ENCODE peak calls at places on chromosome 15, in ten cellular contexts. H is breast epithelium, V is stomach, Q is lower leg skin, L is NB4, D is uterus, S is upper lobe of left lung, T is body of pancreas, M is transverse colon, R is endothelial cell of umbilical vein. G is an unnamed sample.

GRCh38 chr15:61951949-61952348 is 108.3 kb downstream of the VPS13C start:
- DNase-seq in H (no peak), V (peak), Q (no peak), L (no peak), D (no peak), S (no peak), T (peak), M (no peak), R (peak), G (no peak)

GRCh38 chr15:46956456-46956855 is 760.8 kb upstream of the SEMA6D start:
- DNase-seq in H (no peak), V (no peak), Q (no peak), L (no peak), D (no peak), S (no peak), T (no peak), M (no peak), R (no peak), G (no peak)

GRCh38 chr15:69450968-69451695 is 1.5 kb upstream of the RPLP1 start:
- DNase-seq in H (no peak), V (no peak), Q (peak), L (peak), D (no peak), S (no peak), T (no peak), M (no peak), R (no peak), G (no peak)

GRCh38 chr15:89172921-89173320 is 48.5 kb downstream of the RLBP1 start:
- DNase-seq in H (no peak), V (no peak), Q (no peak), L (no peak), D (no peak), S (no peak), T (no peak), M (no peak), R (no peak), G (no peak)

GRCh38 chr15:100727291-100727851 is 125.0 kb downstream of the ASB7 start:
- DNase-seq in H (peak), V (no peak), Q (peak), L (peak), D (peak), S (no peak), T (no peak), M (no peak), R (no peak), G (no peak)

GRCh38 chr15:84894743-84895425 is 10.4 kb downstream of the SLC28A1 start:
- DNase-seq in H (no peak), V (no peak), Q (no peak), L (no peak), D (no peak), S (peak), T (no peak), M (no peak), R (no peak), G (no peak)

GRCh38 chr15:29921130-29921601 is 98.9 kb upstream of the TJP1 start:
- DNase-seq in H (no peak), V (no peak), Q (no peak), L (no peak), D (no peak), S (no peak), T (peak), M (no peak), R (no peak), G (no peak)

GRCh38 chr15:34721802-34722795 is 32.7 kb downstream of the GJD2 start:
- DNase-seq in H (no peak), V (no peak), Q (peak), L (no peak), D (peak), S (peak), T (peak), M (no peak), R (peak), G (no peak)

GRCh38 chr15:88802991-88803240 is 320 bp upstream of the ACAN start:
- DNase-seq in H (no peak), V (no peak), Q (peak), L (no peak), D (no peak), S (peak), T (no peak), M (no peak), R (no peak), G (no peak)

GRCh38 chr15:38912067-38912466 is 347.5 kb upstream of the RASGRP1 start:
- DNase-seq in H (no peak), V (no peak), Q (no peak), L (no peak), D (no peak), S (no peak), T (no peak), M (no peak), R (peak), G (no peak)

GRCh38 chr15:52783191-52783829 is 6.8 kb downstream of the ONECUT1 start:
- DNase-seq in H (no peak), V (no peak), Q (peak), L (no peak), D (no peak), S (peak), T (peak), M (no peak), R (peak), G (no peak)

GRCh38 chr15:100995471-100996430 is 76.6 kb downstream of the LRRK1 start:
- DNase-seq in H (no peak), V (no peak), Q (no peak), L (no peak), D (no peak), S (no peak), T (no peak), M (no peak), R (no peak), G (no peak)

GRCh38 chr15:86691091-86691490 is 611.4 kb downstream of the AGBL1 start:
- DNase-seq in H (no peak), V (no peak), Q (no peak), L (peak), D (no peak), S (no peak), T (no peak), M (no peak), R (no peak), G (no peak)

GRCh38 chr15:46091860-46092450 is 457.1 kb downstream of the SQOR start:
- DNase-seq in H (no peak), V (no peak), Q (no peak), L (peak), D (no peak), S (peak), T (peak), M (peak), R (peak), G (no peak)

GRCh38 chr15:78937132-78937739 is 7.6 kb downstream of the CTSH start:
- DNase-seq in H (no peak), V (no peak), Q (no peak), L (peak), D (peak), S (no peak), T (peak), M (no peak), R (peak), G (peak)

GRCh38 chr15:67832965-67833503 is 6.8 kb downstream of the RNU6-1 start:
- DNase-seq in H (no peak), V (no peak), Q (no peak), L (no peak), D (no peak), S (no peak), T (no peak), M (no peak), R (no peak), G (no peak)

GRCh38 chr15:60961541-60961940 is 267.6 kb downstream of the RORA start:
- DNase-seq in H (no peak), V (no peak), Q (no peak), L (no peak), D (no peak), S (no peak), T (no peak), M (no peak), R (peak), G (no peak)

GRCh38 chr15:85421116-85421925 is 40.9 kb downstream of the AKAP13 start:
- DNase-seq in H (no peak), V (no peak), Q (no peak), L (no peak), D (no peak), S (peak), T (no peak), M (no peak), R (peak), G (no peak)

GRCh38 chr15:99955532-99955931 is 222.3 kb upstream of the LYSMD4 start:
- DNase-seq in H (peak), V (no peak), Q (peak), L (no peak), D (peak), S (no peak), T (no peak), M (no peak), R (no peak), G (peak)

GRCh38 chr15:25892126-25892525 is 29.0 kb upstream of the ATP10A start:
- DNase-seq in H (peak), V (no peak), Q (no peak), L (no peak), D (no peak), S (no peak), T (no peak), M (no peak), R (no peak), G (no peak)

GRCh38 chr15:26421065-26421464 is 351.8 kb downstream of the GABRB3 start:
- DNase-seq in H (no peak), V (no peak), Q (no peak), L (no peak), D (no peak), S (no peak), T (no peak), M (no peak), R (no peak), G (no peak)

GRCh38 chr15:20643024-20643770 is 101.6 kb upstream of the GOLGA6L6 start:
- DNase-seq in H (no peak), V (no peak), Q (peak), L (no peak), D (no peak), S (no peak), T (no peak), M (no peak), R (no peak), G (no peak)

GRCh38 chr15:65521355-65521754 is 3.9 kb upstream of the DPP8 start:
- DNase-seq in H (no peak), V (no peak), Q (no peak), L (no peak), D (no peak), S (no peak), T (no peak), M (no peak), R (no peak), G (no peak)

GRCh38 chr15:45862034-45862433 is 227.2 kb downstream of the SQOR start:
- DNase-seq in H (no peak), V (no peak), Q (no peak), L (no peak), D (no peak), S (no peak), T (no peak), M (no peak), R (no peak), G (no peak)

GRCh38 chr15:76335129-76335850 is 1.3 kb upstream of the ISL2 start:
- DNase-seq in H (no peak), V (no peak), Q (peak), L (no peak), D (no peak), S (peak), T (no peak), M (no peak), R (no peak), G (no peak)

GRCh38 chr15:65083262-65083701 is 6.7 kb downstream of the KBTBD13 start:
- DNase-seq in H (no peak), V (no peak), Q (no peak), L (no peak), D (peak), S (no peak), T (no peak), M (no peak), R (no peak), G (no peak)

GRCh38 chr15:90291679-90292356 is 26.3 kb downstream of the NGRN start:
- DNase-seq in H (no peak), V (peak), Q (no peak), L (peak), D (no peak), S (no peak), T (peak), M (peak), R (no peak), G (no peak)

GRCh38 chr15:49815937-49816336 is 195.1 kb downstream of the DTWD1 start:
- DNase-seq in H (no peak), V (no peak), Q (no peak), L (peak), D (peak), S (no peak), T (no peak), M (no peak), R (no peak), G (no peak)

GRCh38 chr15:78904599-78905358 is 32.1 kb downstream of the MORF4L1 start:
- DNase-seq in H (no peak), V (no peak), Q (no peak), L (no peak), D (no peak), S (no peak), T (no peak), M (no peak), R (no peak), G (no peak)

GRCh38 chr15:48331796-48332641 is 790 bp downstream of the DUT start:
- DNase-seq in H (peak), V (peak), Q (peak), L (peak), D (peak), S (peak), T (peak), M (peak), R (no peak), G (peak)

GRCh38 chr15:40873625-40874561 is at the start of gene RHOV:
- DNase-seq in H (peak), V (peak), Q (peak), L (peak), D (no peak), S (peak), T (peak), M (peak), R (peak), G (peak)
- TF ChIP-seq CTCF in H (peak), V (peak), Q (no peak), L (peak), D (no peak), S (peak), T (peak), M (peak), R (peak), G (no peak)

DNA sequence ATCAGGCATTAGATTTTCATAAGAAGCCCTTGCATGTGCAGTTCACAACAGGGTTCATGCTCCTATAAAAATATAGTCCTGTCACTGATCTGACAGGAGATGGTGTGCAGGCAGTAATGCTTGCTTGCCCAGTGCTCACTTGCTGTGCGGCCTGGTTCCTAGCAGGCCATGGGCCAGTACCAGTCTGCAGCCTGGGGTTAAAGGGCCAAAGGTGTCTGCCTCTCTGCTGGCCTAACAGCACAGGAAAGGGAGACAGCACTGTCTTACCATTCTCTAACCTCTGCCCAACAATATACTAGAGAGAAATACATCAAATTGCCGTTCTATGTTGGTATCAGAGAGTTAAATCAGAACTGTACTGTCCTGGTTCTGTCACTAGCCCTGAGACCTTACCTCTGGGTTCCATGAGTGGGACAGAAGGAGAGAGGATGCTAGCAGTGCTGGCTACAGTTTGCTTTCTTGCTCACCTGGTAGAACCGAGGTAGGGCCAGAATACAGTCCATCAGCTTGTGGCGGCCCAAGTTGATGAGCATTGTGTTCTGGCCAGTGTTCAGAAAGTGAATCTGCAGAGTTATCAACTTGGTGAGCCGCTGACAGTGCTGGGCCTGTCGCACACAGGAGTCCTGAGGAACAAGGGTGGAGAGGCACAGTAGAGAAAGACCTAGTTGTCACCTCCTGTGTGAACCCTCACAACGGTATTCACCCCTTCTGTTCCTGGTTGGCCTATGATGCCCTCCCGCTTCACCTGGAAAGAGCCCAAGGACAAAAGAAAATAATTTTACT is 28.6 kb downstream of the EIF3J start:
- DNase-seq in H (no peak), V (no peak), Q (no peak), L (no peak), D (no peak), S (no peak), T (no peak), M (no peak), R (no peak), G (no peak)
- TF ChIP-seq POLR2A in H (no peak), V (no peak), Q (no peak), L (peak), D (no peak), S (no peak), T (no peak), M (no peak), R (no peak), G (no peak)

GRCh38 chr15:71752604-71753289 is 57.6 kb upstream of the NR2E3 start:
- DNase-seq in H (no peak), V (no peak), Q (no peak), L (peak), D (no peak), S (no peak), T (peak), M (peak), R (peak), G (no peak)
- TF ChIP-seq CTCF in H (no peak), V (peak), Q (no peak), L (peak), D (peak), S (peak), T (peak), M (peak), R (peak), G (no peak)

GRCh38 chr15:72379856-72380255 is 4.0 kb upstream of the HEXA start:
- DNase-seq in H (no peak), V (no peak), Q (no peak), L (no peak), D (no peak), S (no peak), T (no peak), M (no peak), R (peak), G (no peak)

GRCh38 chr15:72375501-72375845 is 341 bp downstream of the HEXA start:
- DNase-seq in H (no peak), V (peak), Q (peak), L (peak), D (no peak), S (no peak), T (peak), M (peak), R (no peak), G (no peak)

GRCh38 chr15:72380743-72381142 is 4.9 kb upstream of the HEXA start:
- DNase-seq in H (no peak), V (no peak), Q (no peak), L (no peak), D (no peak), S (no peak), T (no peak), M (no peak), R (no peak), G (no peak)

GRCh38 chr15:72375846-72376581 is at the start of gene HEXA:
- DNase-seq in H (peak), V (peak), Q (peak), L (peak), D (peak), S (peak), T (peak), M (peak), R (peak), G (peak)
- TF ChIP-seq POLR2A in H (peak), V (no peak), Q (no peak), L (peak), D (peak), S (peak), T (peak), M (peak), R (peak), G (peak)

GRCh38 chr15:40984963-40985362 is 31.7 kb downstream of the CHAC1 start:
- DNase-seq in H (no peak), V (no peak), Q (peak), L (no peak), D (no peak), S (no peak), T (no peak), M (no peak), R (no peak), G (no peak)

GRCh38 chr15:40984406-40984805 is 31.1 kb downstream of the CHAC1 start:
- DNase-seq in H (no peak), V (no peak), Q (peak), L (no peak), D (no peak), S (no peak), T (no peak), M (no peak), R (no peak), G (no peak)

GRCh38 chr15:40985541-40986330 is 32.5 kb downstream of the CHAC1 start:
- DNase-seq in H (no peak), V (no peak), Q (peak), L (no peak), D (no peak), S (no peak), T (no peak), M (no peak), R (no peak), G (no peak)

GRCh38 chr15:40981186-40981585 is 27.9 kb downstream of the CHAC1 start:
- DNase-seq in H (no peak), V (no peak), Q (peak), L (no peak), D (no peak), S (no peak), T (no peak), M (no peak), R (peak), G (no peak)

GRCh38 chr15:40982855-40983254 is 29.6 kb downstream of the CHAC1 start:
- DNase-seq in H (no peak), V (no peak), Q (peak), L (no peak), D (peak), S (peak), T (no peak), M (no peak), R (peak), G (no peak)
- TF ChIP-seq CTCF in H (no peak), V (no peak), Q (no peak), L (no peak), D (no peak), S (no peak), T (no peak), M (no peak), R (peak), G (no peak)

G was measured in ovary.